ENCODE peak calls at places on chromosomes 7 and 10, in six cellular contexts. G is BE2C; J is dorsolateral prefrontal cortex; M is endodermal cell; P is GM10248; R is activated CD8-positive, alpha-beta T cell treated with anti-CD3 and anti-CD28 coated beads for 36 hours. L is an unnamed sample.

GRCh38 chr7:42170724-42171123 is 66.3 kb downstream of the GLI3 start:
- DNase-seq in G (no peak), J (no peak), M (no peak), P (no peak), R (no peak), L (no peak)

GRCh38 chr10:89236221-89236620 is 15.4 kb downstream of the LIPA start:
- DNase-seq in G (no peak), J (no peak), M (no peak), P (no peak), R (no peak), L (no peak)

GRCh38 chr10:44280615-44281014 is 104.3 kb downstream of the CXCL12 start:
- DNase-seq in G (no peak), J (no peak), M (peak; percentile 13), P (no peak), R (no peak), L (no peak)

GRCh38 chr10:98331888-98332287 is 63.9 kb upstream of the LOXL4 start:
- DNase-seq in G (peak; percentile 21), J (no peak), M (peak; percentile 88), P (no peak), R (peak; percentile 39), L (no peak)

GRCh38 chr10:125010362-125010761 is 68.4 kb downstream of the ZRANB1 start:
- DNase-seq in G (no peak), J (peak; percentile 22), M (no peak), P (no peak), R (no peak), L (no peak)

GRCh38 chr10:62082729-62083412 is 181.4 kb downstream of the ARID5B start:
- DNase-seq in G (no peak), J (no peak), M (no peak), P (no peak), R (peak; percentile 75), L (no peak)

GRCh38 chr10:80444646-80445319 is 9.3 kb upstream of the TSPAN14 start:
- DNase-seq in G (peak; percentile 70), J (peak; percentile 71), M (peak; percentile 80), P (peak; percentile 76), R (peak; percentile 55), L (peak; percentile 72)

GRCh38 chr7:78039791-78040776 is 241.5 kb downstream of the PHTF2 start:
- DNase-seq in G (peak; percentile 19), J (no peak), M (peak; percentile 89), P (peak; percentile 78), R (peak; percentile 68), L (peak; percentile 79)

GRCh38 chr7:134365341-134366054 is 48.8 kb upstream of the SLC35B4 start:
- DNase-seq in G (no peak), J (no peak), M (no peak), P (no peak), R (no peak), L (no peak)

DNA sequence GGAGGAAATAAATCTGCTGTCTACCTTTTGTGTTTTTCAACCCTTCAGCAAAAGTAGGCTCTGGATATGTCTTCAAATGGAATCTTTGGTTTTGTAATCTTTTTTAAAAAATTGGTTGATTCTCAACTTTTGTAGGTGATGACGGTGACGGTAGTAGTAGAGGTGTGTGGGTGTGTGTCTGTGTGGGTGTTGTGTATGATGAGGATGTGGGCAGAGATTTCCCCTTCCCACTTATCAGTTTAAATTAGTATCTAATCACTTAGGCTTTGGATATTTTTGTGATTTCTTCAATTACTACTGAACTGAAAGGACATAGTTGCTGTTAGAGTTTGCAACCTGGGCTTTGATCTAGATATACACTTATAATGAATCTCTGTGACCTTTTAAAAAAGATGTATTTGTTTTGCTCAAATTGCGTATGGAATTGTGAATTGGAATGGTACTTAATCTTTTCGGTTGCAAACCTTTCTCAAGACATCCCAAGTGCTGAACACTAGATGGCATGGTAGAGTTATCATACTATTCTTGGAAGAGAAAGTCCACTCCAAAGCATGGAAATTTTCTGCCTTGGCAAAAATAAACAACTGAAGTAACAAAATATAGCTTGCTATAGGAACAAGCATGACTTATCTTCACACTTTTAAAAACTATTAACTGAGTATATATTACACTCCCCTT is 51.9 kb upstream of the A1CF start:
- DNase-seq in G (no peak), J (no peak), M (no peak), P (no peak), R (no peak), L (no peak)
- TF ChIP-seq CTCF in G (peak; percentile 49), J (peak; percentile 23), M (peak; percentile 77), P (peak; percentile 32), R (no peak), L (no peak)

DNA sequence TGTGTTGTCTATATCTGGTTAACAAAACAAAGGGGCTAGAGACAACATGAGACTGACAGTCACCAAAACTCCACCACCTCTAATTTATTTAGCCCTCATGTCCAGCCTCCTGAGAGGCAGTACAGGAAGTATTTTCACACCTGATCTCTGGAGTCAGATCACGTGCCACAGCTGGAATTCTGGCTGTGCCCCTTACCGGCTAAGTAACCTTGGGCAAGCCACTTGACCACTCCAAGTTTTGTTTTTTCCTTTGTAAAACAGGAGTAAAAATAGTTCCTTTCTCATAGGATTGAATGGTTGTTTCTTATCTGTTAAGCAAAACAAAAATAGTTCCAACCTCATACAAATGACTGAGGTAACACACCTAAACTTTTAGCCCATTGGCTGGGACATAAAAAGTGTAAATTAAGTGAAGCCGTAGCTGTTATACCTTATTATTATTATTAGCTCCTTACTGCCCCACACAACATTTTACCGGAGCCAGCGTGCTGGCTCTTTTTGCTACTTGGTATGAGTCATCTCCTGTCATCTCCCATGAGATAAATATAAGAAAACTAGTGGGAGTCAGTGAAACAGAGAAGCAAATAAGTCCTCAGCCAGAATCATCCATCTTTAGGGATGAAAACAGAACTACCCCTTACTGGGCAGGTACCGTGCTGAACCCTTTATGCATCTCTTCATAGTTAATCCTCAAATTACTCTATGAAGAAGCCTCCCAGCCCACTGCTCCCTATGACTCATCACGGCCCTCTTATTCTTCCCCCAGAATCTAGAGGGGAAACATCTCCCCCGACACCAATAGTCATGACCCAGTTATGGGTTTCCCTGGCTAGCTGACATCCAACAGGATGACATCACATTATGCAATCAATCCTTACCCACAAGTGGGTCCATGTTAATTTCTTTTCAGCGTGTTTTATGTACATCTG is 44.9 kb downstream of the PPP1R3C start:
- DNase-seq in G (no peak), J (no peak), M (no peak), P (no peak), R (no peak), L (no peak)
- TF ChIP-seq CTCF in G (no peak), J (no peak), M (no peak), P (no peak), R (no peak), L (no peak)

GRCh38 chr10:83994351-83994750 is 145.0 kb upstream of the GHITM start:
- DNase-seq in G (no peak), J (no peak), M (no peak), P (no peak), R (no peak), L (no peak)

GRCh38 chr10:83995932-83996331 is 143.4 kb upstream of the GHITM start:
- DNase-seq in G (no peak), J (no peak), M (no peak), P (no peak), R (no peak), L (no peak)

GRCh38 chr10:83990126-83990525 is 149.2 kb upstream of the GHITM start:
- DNase-seq in G (no peak), J (no peak), M (no peak), P (peak; percentile 26), R (no peak), L (peak; percentile 17)

GRCh38 chr10:83988435-83988834 is 150.9 kb upstream of the GHITM start:
- DNase-seq in G (no peak), J (no peak), M (no peak), P (no peak), R (no peak), L (no peak)

GRCh38 chr10:83991986-83992753 is 147.1 kb upstream of the GHITM start:
- DNase-seq in G (peak; percentile 57), J (no peak), M (peak; percentile 91), P (peak; percentile 34), R (peak; percentile 39), L (peak; percentile 34)
- TF ChIP-seq CTCF in G (peak; percentile 76), J (peak; percentile 9), M (peak; percentile 80), P (peak; percentile 52), R (no peak), L (peak; percentile 65)

GRCh38 chr10:1232164-1232911 is 176.2 kb downstream of the WDR37 start:
- DNase-seq in G (no peak), J (no peak), M (no peak), P (no peak), R (no peak), L (no peak)

GRCh38 chr10:1229574-1229973 is 173.4 kb downstream of the WDR37 start:
- DNase-seq in G (no peak), J (no peak), M (no peak), P (no peak), R (no peak), L (no peak)

GRCh38 chr10:1229116-1229515 is 172.9 kb downstream of the WDR37 start:
- DNase-seq in G (no peak), J (no peak), M (peak; percentile 41), P (no peak), R (no peak), L (no peak)

GRCh38 chr10:1230138-1230537 is 174.0 kb downstream of the WDR37 start:
- DNase-seq in G (no peak), J (no peak), M (peak; percentile 29), P (no peak), R (no peak), L (no peak)

GRCh38 chr10:1230592-1231275 is 174.5 kb downstream of the WDR37 start:
- DNase-seq in G (no peak), J (no peak), M (peak; percentile 28), P (no peak), R (no peak), L (no peak)
- TF ChIP-seq CTCF in G (no peak), J (no peak), M (no peak), P (no peak), R (no peak), L (no peak)

DNA sequence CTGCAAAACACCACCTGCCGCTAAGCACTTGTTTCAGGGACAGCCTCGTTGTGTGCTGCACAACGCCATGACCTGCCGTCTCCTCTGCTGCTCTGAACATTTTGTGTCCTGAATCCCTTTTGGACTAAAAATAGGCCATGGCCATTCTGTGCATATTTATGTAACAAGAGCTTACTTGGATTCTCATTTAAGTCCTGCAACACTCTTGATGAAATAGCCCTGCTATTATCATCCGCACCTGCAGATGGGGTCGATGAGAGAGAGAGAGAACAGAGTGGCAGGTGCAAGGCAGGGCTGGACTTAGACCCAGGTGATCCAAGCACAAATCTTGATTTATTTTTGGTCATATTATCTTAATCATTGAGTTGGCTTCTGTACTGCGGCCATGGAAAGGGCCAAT is 121.2 kb upstream of the PRKCQ start:
- DNase-seq in G (no peak), J (no peak), M (peak; percentile 76), P (no peak), R (peak; percentile 22), L (no peak)
- TF ChIP-seq CTCF in G (no peak), J (no peak), M (peak; percentile 67), P (no peak), R (no peak), L (no peak)

DNA sequence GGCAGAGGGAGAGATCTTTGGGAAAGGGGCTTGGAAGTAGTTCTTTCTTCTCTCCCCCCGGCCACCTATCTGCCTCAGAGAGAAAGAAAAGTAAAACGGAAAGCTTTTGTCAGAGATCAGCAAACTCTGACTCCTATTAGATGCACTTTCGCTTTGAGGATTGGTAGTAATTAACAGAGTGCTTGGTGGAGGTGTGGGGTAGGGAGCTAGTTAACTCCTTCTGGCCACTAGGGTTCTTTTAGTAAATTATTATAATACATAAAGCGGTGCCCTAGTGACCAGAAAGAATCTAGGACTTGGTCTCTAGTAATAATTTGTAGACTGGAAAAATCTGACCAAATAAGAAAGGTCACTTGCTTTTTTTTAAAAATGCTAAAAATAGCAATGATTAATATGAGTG is 54.6 kb downstream of the CPVL start:
- DNase-seq in G (no peak), J (no peak), M (no peak), P (peak; percentile 81), R (peak; percentile 7), L (peak; percentile 77)
- TF ChIP-seq CTCF in G (no peak), J (no peak), M (peak; percentile 63), P (no peak), R (no peak), L (no peak)